ENCODE peak calls at places on chromosomes 2 and 18, in six cellular contexts. F is transverse colon, M is PC-3, O is fibroblast of pulmonary artery, D is breast epithelium, K is Peyer's patch. Y is an unnamed sample.

GRCh38 chr2:23436346-23437099 is 51.5 kb downstream of the KLHL29 start:
- DNase-seq in F (no peak), M (peak; percentile 7), O (no peak), D (peak; percentile 17), K (no peak), Y (peak; percentile 57)

GRCh38 chr2:17757321-17757720 is 3.4 kb downstream of the GEN1 start:
- DNase-seq in F (peak; percentile 29), M (peak; percentile 12), O (peak; percentile 83), D (no peak), K (no peak), Y (peak; percentile 64)

GRCh38 chr2:195543063-195543462 is 114.0 kb upstream of the SLC39A10 start:
- DNase-seq in F (no peak), M (no peak), O (no peak), D (no peak), K (no peak), Y (no peak)

GRCh38 chr18:22817844-22818243 is 115.3 kb upstream of the RBBP8 start:
- DNase-seq in F (no peak), M (peak; percentile 37), O (peak; percentile 44), D (no peak), K (no peak), Y (peak; percentile 59)

GRCh38 chr2:131154647-131155046 is 49.5 kb downstream of the PLEKHB2 start:
- DNase-seq in F (no peak), M (no peak), O (no peak), D (no peak), K (no peak), Y (no peak)

GRCh38 chr2:1856922-1857321 is 112.6 kb upstream of the PXDN start:
- DNase-seq in F (no peak), M (peak; percentile 16), O (peak; percentile 7), D (no peak), K (peak; percentile 19), Y (no peak)

GRCh38 chr18:62790836-62791772 is 75.8 kb downstream of the PHLPP1 start:
- DNase-seq in F (no peak), M (no peak), O (peak; percentile 24), D (no peak), K (no peak), Y (no peak)

GRCh38 chr2:120261387-120262006 is 8.8 kb downstream of the RALB start:
- DNase-seq in F (no peak), M (no peak), O (no peak), D (no peak), K (no peak), Y (no peak)

GRCh38 chr2:240421396-240421795 is 14.1 kb upstream of the GPC1 start:
- DNase-seq in F (no peak), M (no peak), O (no peak), D (no peak), K (no peak), Y (no peak)

GRCh38 chr2:219689676-219690628 is 62.5 kb downstream of the SLC4A3 start:
- DNase-seq in F (peak; percentile 29), M (peak; percentile 79), O (peak; percentile 83), D (no peak), K (peak; percentile 70), Y (peak; percentile 81)

GRCh38 chr2:47796090-47796697 is 13.2 kb downstream of the MSH6 start:
- DNase-seq in F (no peak), M (no peak), O (no peak), D (no peak), K (no peak), Y (no peak)

GRCh38 chr2:176140130-176140519 is 10.6 kb downstream of the HOXD8 start:
- DNase-seq in F (no peak), M (no peak), O (no peak), D (no peak), K (peak; percentile 44), Y (no peak)

GRCh38 chr2:240165034-240165433 is 24.6 kb upstream of the OTOS start:
- DNase-seq in F (no peak), M (no peak), O (no peak), D (no peak), K (no peak), Y (no peak)

GRCh38 chr2:75548036-75548573 is 12.6 kb downstream of the EVA1A start:
- DNase-seq in F (no peak), M (no peak), O (no peak), D (no peak), K (no peak), Y (peak; percentile 14)

GRCh38 chr2:240179186-240179815 is 38.8 kb upstream of the OTOS start:
- DNase-seq in F (no peak), M (no peak), O (no peak), D (no peak), K (no peak), Y (no peak)

GRCh38 chr2:224309216-224309615 is 92.7 kb downstream of the FAM124B start:
- DNase-seq in F (no peak), M (no peak), O (peak; percentile 12), D (no peak), K (no peak), Y (no peak)

GRCh38 chr2:212228651-212229253 is 309.9 kb downstream of the ERBB4 start:
- DNase-seq in F (no peak), M (no peak), O (peak; percentile 8), D (no peak), K (no peak), Y (peak; percentile 76)

GRCh38 chr18:32911660-32912284 is 138.9 kb upstream of the KLHL14 start:
- DNase-seq in F (no peak), M (peak; percentile 49), O (no peak), D (no peak), K (no peak), Y (peak; percentile 73)

GRCh38 chr2:33051586-33052385 is 105.0 kb downstream of the LTBP1 start:
- DNase-seq in F (no peak), M (peak; percentile 79), O (peak; percentile 63), D (no peak), K (no peak), Y (peak; percentile 47)

GRCh38 chr2:228039752-228040534 is 141.5 kb downstream of the SPHKAP start:
- DNase-seq in F (no peak), M (peak; percentile 51), O (peak; percentile 40), D (no peak), K (no peak), Y (peak; percentile 32)

GRCh38 chr18:35717182-35717581 is 135.6 kb downstream of the GALNT1 start:
- DNase-seq in F (no peak), M (no peak), O (no peak), D (no peak), K (no peak), Y (no peak)

DNA sequence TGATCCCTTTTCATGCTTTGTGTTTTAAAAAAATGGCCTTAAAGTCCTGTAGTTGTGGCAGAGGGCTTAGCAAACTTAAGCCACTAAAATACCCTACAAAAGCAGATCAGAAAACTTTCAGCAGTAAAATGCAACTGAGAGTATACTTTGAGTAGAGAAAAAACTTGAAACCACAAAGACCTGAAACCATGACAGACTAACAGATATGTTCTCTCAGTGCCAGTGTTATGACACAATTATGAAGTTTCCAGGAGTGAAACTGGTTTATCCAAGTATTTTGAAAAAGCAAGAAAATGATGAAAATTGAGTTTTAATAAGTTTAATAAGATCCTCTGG is 74.5 kb downstream of the SPRED2 start:
- DNase-seq in F (no peak), M (no peak), O (no peak), D (no peak), K (no peak), Y (no peak)
- H3K4me3 ChIP-seq in F (no peak overlapping the region), M (no peak overlapping the region), O (no peak overlapping the region), D (no peak overlapping the region), K (no peak overlapping the region), Y (no peak overlapping the region)

GRCh38 chr18:44320619-44321460 is 359.8 kb upstream of the SETBP1 start:
- DNase-seq in F (no peak), M (no peak), O (no peak), D (no peak), K (no peak), Y (no peak)

GRCh38 chr18:44321868-44322590 is 358.7 kb upstream of the SETBP1 start:
- DNase-seq in F (no peak), M (no peak), O (no peak), D (no peak), K (no peak), Y (no peak)

GRCh38 chr18:44324361-44324760 is 356.3 kb upstream of the SETBP1 start:
- DNase-seq in F (no peak), M (no peak), O (no peak), D (no peak), K (no peak), Y (no peak)

GRCh38 chr18:44323125-44323524 is 357.6 kb upstream of the SETBP1 start:
- DNase-seq in F (no peak), M (no peak), O (no peak), D (no peak), K (no peak), Y (no peak)

GRCh38 chr18:44325903-44326650 is 354.6 kb upstream of the SETBP1 start:
- DNase-seq in F (peak; percentile 66), M (peak; percentile 51), O (peak; percentile 87), D (no peak), K (peak; percentile 86), Y (peak; percentile 78)
- TF ChIP-seq CTCF in F (peak; percentile 59), M (peak; percentile 65), O (peak; percentile 78), D (peak; percentile 25), K (peak; percentile 71), Y (peak; percentile 78)

DNA sequence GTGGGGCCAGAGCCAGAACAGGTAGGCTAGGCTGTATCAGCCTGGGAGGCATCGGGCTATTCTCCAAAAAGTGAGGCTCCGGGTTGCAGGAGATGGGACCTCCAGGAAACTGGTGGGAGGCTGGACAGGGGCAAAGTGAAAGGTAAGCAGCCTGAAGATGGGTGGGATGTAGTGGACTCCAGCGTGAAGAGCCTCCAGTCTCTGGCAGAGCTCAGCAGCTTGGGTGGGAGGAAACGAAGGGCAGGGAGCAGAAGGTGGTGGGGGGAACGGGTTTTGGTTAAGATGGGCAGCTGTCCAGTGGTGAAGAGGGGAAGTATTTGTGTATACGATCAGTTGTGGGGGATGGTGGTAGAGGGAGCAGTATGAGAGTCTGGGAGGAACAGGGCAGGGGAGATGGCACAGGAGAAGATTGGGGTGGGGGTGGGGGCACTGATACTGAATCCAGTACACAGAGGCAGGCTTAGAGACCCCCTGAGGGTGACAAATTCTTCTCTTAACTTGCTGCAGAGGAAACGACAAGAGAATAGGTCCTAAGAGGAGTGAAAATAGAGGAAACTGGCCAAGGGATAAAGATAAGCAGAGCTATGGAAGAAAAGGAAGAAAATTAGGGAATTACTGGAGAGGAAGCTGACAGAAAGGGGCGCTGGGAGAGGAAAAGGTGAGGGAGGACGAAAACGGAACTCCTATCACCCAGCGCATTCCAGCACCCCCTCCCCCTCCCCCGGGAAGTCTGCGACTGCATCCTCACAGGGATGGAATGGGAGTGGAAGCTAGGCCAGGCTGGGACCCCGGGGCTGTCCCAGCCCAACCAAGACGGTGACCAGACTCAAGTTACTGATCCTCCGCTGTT is 2.9 kb upstream of the EMX1 start:
- DNase-seq in F (no peak), M (no peak), O (no peak), D (no peak), K (peak; percentile 27), Y (no peak)
- H3K4me3 ChIP-seq in F (no peak overlapping the region), M (no peak overlapping the region), O (no peak overlapping the region), D (no peak overlapping the region), K (no peak overlapping the region), Y (no peak overlapping the region)

GRCh38 chr2:19677825-19678518 is 223.8 kb downstream of the TTC32 start:
- DNase-seq in F (no peak), M (no peak), O (no peak), D (peak; percentile 72), K (no peak), Y (no peak)

GRCh38 chr2:19675856-19676460 is 225.8 kb downstream of the TTC32 start:
- DNase-seq in F (no peak), M (peak; percentile 39), O (no peak), D (no peak), K (no peak), Y (peak; percentile 43)

GRCh38 chr2:19677215-19677777 is 224.5 kb downstream of the TTC32 start:
- DNase-seq in F (no peak), M (no peak), O (no peak), D (no peak), K (no peak), Y (no peak)

GRCh38 chr2:19675003-19675629 is 226.7 kb downstream of the TTC32 start:
- DNase-seq in F (no peak), M (no peak), O (no peak), D (peak; percentile 74), K (no peak), Y (no peak)

GRCh38 chr2:19676770-19677169 is 225.0 kb downstream of the TTC32 start:
- DNase-seq in F (no peak), M (no peak), O (no peak), D (no peak), K (no peak), Y (no peak)
- TF ChIP-seq CTCF in F (no peak), M (no peak), O (no peak), D (no peak), K (no peak), Y (no peak)

Y was measured in epithelial cell of esophagus.